ENCODE peak calls at places on chromosomes 3 and 15, in five cellular contexts. J, Q, W, U and L are unnamed samples.
A peak's percentile ranks its signal among the peaks of the same experiment; 100 is the strongest.

GRCh38 chr3:13420051-13420816 is at the start of gene NUP210:
- DNase-seq in J (no peak), Q (peak; percentile 89), W (peak; percentile 82), U (peak; percentile 64), L (no peak)

GRCh38 chr15:40787344-40787841 is 17.6 kb downstream of the C15orf62 start:
- DNase-seq in J (no peak), Q (no peak), W (no peak), U (peak; percentile 88), L (no peak)

GRCh38 chr3:97235611-97236315 is 421.4 kb downstream of the EPHA6 start:
- DNase-seq in J (no peak), Q (no peak), W (no peak), U (no peak), L (no peak)

GRCh38 chr3:16587703-16588070 is 17.5 kb downstream of the DAZL start:
- DNase-seq in J (no peak), Q (no peak), W (no peak), U (no peak), L (no peak)

GRCh38 chr15:97977734-97978133 is 17.2 kb downstream of the ARRDC4 start:
- DNase-seq in J (no peak), Q (no peak), W (no peak), U (peak; percentile 53), L (no peak)

GRCh38 chr3:173770796-173771573 is 373.4 kb downstream of the NLGN1 start:
- DNase-seq in J (no peak), Q (peak; percentile 39), W (no peak), U (no peak), L (no peak)

GRCh38 chr3:24485511-24485910 is 9.1 kb downstream of the THRB start:
- DNase-seq in J (no peak), Q (no peak), W (no peak), U (no peak), L (no peak)

GRCh38 chr3:181487236-181487978 is 224.3 kb upstream of the SOX2 start:
- DNase-seq in J (no peak), Q (no peak), W (no peak), U (peak; percentile 41), L (no peak)

GRCh38 chr15:63319065-63319464 is 41.7 kb downstream of the APH1B start:
- DNase-seq in J (no peak), Q (no peak), W (no peak), U (no peak), L (no peak)

GRCh38 chr3:126372413-126373145 is 15.4 kb upstream of the KLF15 start:
- DNase-seq in J (peak; percentile 63), Q (no peak), W (no peak), U (no peak), L (no peak)

GRCh38 chr3:195570344-195570743 is 13.4 kb downstream of the APOD start:
- DNase-seq in J (no peak), Q (no peak), W (no peak), U (no peak), L (no peak)

GRCh38 chr15:84832446-84833040 is 15.4 kb downstream of the ALPK3 start:
- DNase-seq in J (peak; percentile 86), Q (no peak), W (no peak), U (no peak), L (no peak)

GRCh38 chr15:85639752-85640381 is 154.9 kb downstream of the KLHL25 start:
- DNase-seq in J (no peak), Q (no peak), W (no peak), U (no peak), L (no peak)

GRCh38 chr3:187015903-187016638 is 85.7 kb downstream of the ST6GAL1 start:
- DNase-seq in J (no peak), Q (no peak), W (no peak), U (no peak), L (peak; percentile 53)

GRCh38 chr15:74392902-74393301 is 25.5 kb upstream of the CYP11A1 start:
- DNase-seq in J (no peak), Q (no peak), W (no peak), U (no peak), L (no peak)

GRCh38 chr3:21647961-21648360 is 103.0 kb downstream of the ZNF385D start:
- DNase-seq in J (no peak), Q (no peak), W (no peak), U (no peak), L (no peak)

GRCh38 chr15:59208850-59209249 is 2.2 kb downstream of the LDHAL6B start:
- DNase-seq in J (no peak), Q (no peak), W (no peak), U (no peak), L (no peak)

GRCh38 chr15:45701108-45701507 is 66.3 kb downstream of the SQOR start:
- DNase-seq in J (no peak), Q (no peak), W (no peak), U (no peak), L (no peak)

GRCh38 chr15:88083828-88084760 is 172.4 kb downstream of the NTRK3 start:
- DNase-seq in J (no peak), Q (no peak), W (no peak), U (no peak), L (peak; percentile 78)

GRCh38 chr3:146065573-146066006 is 95.4 kb downstream of the PLOD2 start:
- DNase-seq in J (no peak), Q (peak; percentile 61), W (peak; percentile 48), U (no peak), L (no peak)

GRCh38 chr15:39171944-39172368 is 408.9 kb upstream of the THBS1 start:
- DNase-seq in J (peak; percentile 52), Q (peak; percentile 86), W (peak; percentile 87), U (peak; percentile 56), L (peak; percentile 39)

GRCh38 chr3:14925729-14926591 is 21.4 kb upstream of the NR2C2 start:
- DNase-seq in J (peak; percentile 27), Q (peak; percentile 80), W (peak; percentile 82), U (no peak), L (no peak)

GRCh38 chr3:8914491-8914890 is 48.8 kb downstream of the RAD18 start:
- DNase-seq in J (no peak), Q (no peak), W (no peak), U (no peak), L (no peak)

GRCh38 chr3:105173972-105174371 is 192.7 kb upstream of the ALCAM start:
- DNase-seq in J (no peak), Q (no peak), W (no peak), U (no peak), L (no peak)

GRCh38 chr3:108183971-108184370 is 38.3 kb downstream of the IFT57 start:
- DNase-seq in J (no peak), Q (no peak), W (no peak), U (no peak), L (no peak)

GRCh38 chr3:186826978-186827857 is 15.3 kb upstream of the ADIPOQ start:
- DNase-seq in J (peak; percentile 67), Q (peak; percentile 96), W (peak; percentile 93), U (peak; percentile 84), L (peak; percentile 86)

GRCh38 chr15:63043391-63044076 is 987 bp downstream of the TPM1 start:
- DNase-seq in J (peak; percentile 39), Q (peak; percentile 40), W (no peak), U (no peak), L (no peak)

GRCh38 chr15:73956276-73957086 is 30.2 kb downstream of the LOXL1 start:
- DNase-seq in J (no peak), Q (no peak), W (no peak), U (peak; percentile 57), L (peak; percentile 60)

GRCh38 chr3:121759541-121760202 is 10.1 kb upstream of the GOLGB1 start:
- DNase-seq in J (no peak), Q (no peak), W (no peak), U (no peak), L (no peak)

GRCh38 chr3:71721721-71722157 is 3.5 kb downstream of the EIF4E3 start:
- DNase-seq in J (no peak), Q (no peak), W (no peak), U (no peak), L (no peak)

GRCh38 chr3:134354612-134355275 is 19.5 kb downstream of the AMOTL2 start:
- DNase-seq in J (no peak), Q (no peak), W (no peak), U (no peak), L (no peak)

GRCh38 chr3:69326821-69327433 is 59.0 kb downstream of the FRMD4B start:
- DNase-seq in J (no peak), Q (no peak), W (no peak), U (no peak), L (no peak)
- H3K4me1 ChIP-seq in J (no peaks in the 10 kb centered on the region), Q (no peaks in the 10 kb centered on the region), W (peaks cover 8% of the 10 kb centered on the region), U (peaks cover 8% of the 10 kb centered on the region), L (no peaks in the 10 kb centered on the region)

GRCh38 chr3:100260685-100261480 is at the start of gene TBC1D23:
- DNase-seq in J (peak; percentile 100), Q (peak; percentile 99), W (peak; percentile 99), U (peak; percentile 97), L (peak; percentile 99)
- TF ChIP-seq CTCF in J (no peak), Q (no peak), W (no peak), U (no peak), L (peak; percentile 5)

DNA sequence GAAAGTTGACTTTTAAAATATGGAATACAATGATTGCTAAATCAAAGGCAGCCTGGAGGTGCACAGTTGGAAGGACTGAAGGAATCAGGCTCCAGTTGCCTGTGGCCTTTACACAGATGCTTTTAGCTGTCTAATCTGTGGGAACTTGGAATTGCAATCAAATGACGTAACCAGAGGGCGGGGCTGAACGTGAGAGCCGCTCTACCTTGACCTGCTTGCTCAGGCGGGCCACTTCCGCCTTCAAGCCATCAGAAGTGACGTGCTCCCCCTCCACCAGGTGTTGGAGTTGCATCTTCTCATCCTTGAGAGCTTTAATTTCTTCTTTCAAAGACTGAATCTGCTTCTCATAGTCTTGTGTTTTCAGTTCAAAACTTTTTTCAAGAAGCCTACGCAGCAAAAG is 37.7 kb upstream of the GNB5 start:
- DNase-seq in J (no peak), Q (peak; percentile 4), W (no peak), U (peak; percentile 58), L (no peak)
- H3K27ac ChIP-seq in J (no peak overlapping the region), Q (no peak overlapping the region), W (no peak overlapping the region), U (peak overlapping the region; percentile 1), L (no peak overlapping the region)

DNA sequence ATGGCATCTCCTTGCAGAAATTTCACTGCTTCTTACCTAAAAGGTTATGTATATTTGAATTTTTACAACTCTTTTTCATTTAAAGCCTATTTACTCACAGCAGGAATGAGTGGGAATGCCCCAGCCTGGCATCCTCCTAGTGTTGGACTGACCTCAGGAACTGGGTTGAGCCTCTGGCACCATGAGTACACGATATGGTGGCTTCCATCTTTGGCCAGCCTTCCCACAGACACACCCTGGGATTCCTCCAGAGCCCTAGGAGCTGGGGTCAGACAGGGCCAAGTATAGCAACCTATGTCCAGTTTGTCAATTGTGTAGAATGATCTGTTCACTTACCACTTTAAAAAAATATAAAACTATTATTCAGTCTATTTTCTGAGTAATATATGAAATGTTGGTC is 57.2 kb upstream of the HEG1 start:
- DNase-seq in J (no peak), Q (no peak), W (no peak), U (no peak), L (no peak)
- H3K4me1 ChIP-seq in J (peaks cover 5% of the 10 kb centered on the region), Q (peaks cover 30% of the 10 kb centered on the region), W (peaks cover 4% of the 10 kb centered on the region), U (peaks cover 31% of the 10 kb centered on the region), L (peaks cover 39% of the 10 kb centered on the region)

GRCh38 chr15:99122831-99123705 is 18.2 kb downstream of the SYNM start:
- DNase-seq in J (peak; percentile 45), Q (no peak), W (no peak), U (no peak), L (no peak)

GRCh38 chr15:99123706-99124451 is 19.0 kb downstream of the SYNM start:
- DNase-seq in J (peak; percentile 93), Q (peak; percentile 55), W (peak; percentile 85), U (peak; percentile 78), L (peak; percentile 87)

GRCh38 chr15:99126195-99126594 is 21.3 kb downstream of the SYNM start:
- DNase-seq in J (no peak), Q (no peak), W (no peak), U (no peak), L (no peak)

GRCh38 chr15:99125061-99125990 is 20.4 kb downstream of the SYNM start:
- DNase-seq in J (peak; percentile 89), Q (no peak), W (no peak), U (no peak), L (peak; percentile 87)

GRCh38 chr15:99124641-99125040 is 19.8 kb downstream of the SYNM start:
- DNase-seq in J (no peak), Q (no peak), W (no peak), U (no peak), L (peak; percentile 60)
- TF ChIP-seq CTCF in J (no peak), Q (no peak), W (no peak), U (no peak), L (no peak)